ENCODE peak calls at places on chromosomes 4 and X, in nine cellular contexts. B is kidney, K is HAP-1, Z is left cardiac atrium, J is GM12865, F is sigmoid colon, D is epithelial cell of esophagus, A is activated T-helper 1 cell treated with Interleukin-2 at 50 U/mL for 16 hours, M is iris pigment epithelial cell. G is an unnamed sample.
A peak's percentile ranks its signal among the peaks of the same experiment; 100 is the strongest.

GRCh38 chr4:172202480-172203076 is 389.4 kb downstream of the GALNTL6 start:
- DNase-seq in B (no peak), K (no peak), Z (no peak), J (peak; percentile 62), F (no peak), D (peak; percentile 55), A (no peak), M (peak; percentile 42), G (peak; percentile 43)

GRCh38 chrX:46317158-46317557 is 228.1 kb downstream of the ZNF674 start:
- DNase-seq in B (no peak), K (peak; percentile 29), Z (no peak), J (no peak), F (no peak), D (peak; percentile 58), A (no peak), M (no peak), G (no peak)

GRCh38 chrX:111098874-111099273 is 2.9 kb downstream of the PAK3 start:
- DNase-seq in B (peak; percentile 73), K (peak; percentile 90), Z (peak; percentile 23), J (peak; percentile 61), F (peak; percentile 67), D (peak; percentile 40), A (peak; percentile 56), M (peak; percentile 11), G (peak; percentile 43)

GRCh38 chrX:136260801-136261200 is 9.6 kb upstream of the MAP7D3 start:
- DNase-seq in B (no peak), K (no peak), Z (no peak), J (no peak), F (no peak), D (peak; percentile 51), A (no peak), M (peak; percentile 88), G (no peak)

GRCh38 chrX:49082472-49082871 is 2.8 kb upstream of the WDR45 start:
- DNase-seq in B (no peak), K (no peak), Z (no peak), J (no peak), F (no peak), D (no peak), A (no peak), M (no peak), G (no peak)

GRCh38 chr4:186227221-186227620 is at the start of gene KLKB1:
- DNase-seq in B (no peak), K (no peak), Z (no peak), J (no peak), F (no peak), D (no peak), A (no peak), M (peak; percentile 19), G (no peak)

GRCh38 chr4:6942238-6942800 is 32.7 kb downstream of the TBC1D14 start:
- DNase-seq in B (peak; percentile 41), K (no peak), Z (no peak), J (peak; percentile 93), F (no peak), D (peak; percentile 92), A (peak; percentile 30), M (peak; percentile 99), G (no peak)

GRCh38 chr4:160848901-160849735 is 1314.7 kb downstream of the FSTL5 start:
- DNase-seq in B (no peak), K (no peak), Z (no peak), J (no peak), F (no peak), D (peak; percentile 36), A (no peak), M (peak; percentile 30), G (peak; percentile 32)

GRCh38 chr4:180449395-180449956 is 1793.7 kb upstream of the TENM3 start:
- DNase-seq in B (no peak), K (peak; percentile 79), Z (no peak), J (peak; percentile 64), F (no peak), D (peak; percentile 67), A (no peak), M (peak; percentile 0), G (peak; percentile 54)

GRCh38 chrX:53320543-53321215 is 39.3 kb upstream of the IQSEC2 start:
- DNase-seq in B (no peak), K (peak; percentile 40), Z (peak; percentile 29), J (no peak), F (no peak), D (no peak), A (no peak), M (no peak), G (no peak)

GRCh38 chrX:7133036-7133412 is 14.5 kb upstream of the STS start:
- DNase-seq in B (peak; percentile 62), K (no peak), Z (peak; percentile 79), J (no peak), F (no peak), D (no peak), A (no peak), M (peak; percentile 62), G (no peak)

GRCh38 chr4:102598759-102599379 is 97.7 kb downstream of the NFKB1 start:
- DNase-seq in B (no peak), K (no peak), Z (no peak), J (peak; percentile 47), F (no peak), D (peak; percentile 11), A (no peak), M (peak; percentile 73), G (no peak)

GRCh38 chr4:46844325-46844917 is 64.6 kb downstream of the COX7B2 start:
- DNase-seq in B (no peak), K (peak; percentile 78), Z (peak; percentile 30), J (peak; percentile 77), F (no peak), D (peak; percentile 56), A (no peak), M (peak; percentile 52), G (peak; percentile 13)

G was measured in NCI-H748 treated with DMSO at 0.1 percent for 48 hours.